ENCODE peak calls at places on chromosomes 3 and 15, in nine cellular contexts. C is aorta, R is PC-3, N is psoas muscle, D is heart left ventricle, W is SJSA1, K is stomach, Z is transverse colon, H is HCT116. S is an unnamed sample. For H3K4me1 and H3K27me3, the result is how much of the 10 kb centered on the place peaks cover.

GRCh38 chr15:80660114-80660513 is 35.0 kb upstream of the ABHD17C start:
- DNase-seq in K (peak), Z (peak), W (no peak), H (no peak), N (no peak), D (no peak), C (no peak), R (peak), S (peak)

GRCh38 chr3:72950801-72951200 is 45.8 kb upstream of the PPP4R2 start:
- DNase-seq in R (no peak), D (no peak), C (no peak), N (no peak), W (no peak), H (no peak), Z (no peak), K (no peak), S (no peak)

GRCh38 chr15:101024111-101024695 is 105.0 kb downstream of the LRRK1 start:
- DNase-seq in D (peak), C (peak), H (no peak), W (peak), Z (peak), K (peak), N (no peak), R (no peak), S (no peak)

GRCh38 chr3:174651951-174652350 is 207.2 kb upstream of the NAALADL2 start:
- DNase-seq in Z (no peak), D (no peak), W (no peak), C (no peak), H (no peak), R (no peak), N (no peak), K (no peak), S (no peak)

GRCh38 chr15:66241301-66241700 is 12.2 kb downstream of the MEGF11 start:
- DNase-seq in H (no peak), C (no peak), R (no peak), W (no peak), D (no peak), Z (no peak), K (no peak), N (no peak), S (no peak)

GRCh38 chr3:120496278-120496975 is 45.6 kb upstream of the FSTL1 start:
- DNase-seq in N (no peak), K (no peak), D (no peak), W (peak), C (no peak), H (no peak), Z (no peak), R (peak), S (no peak)

GRCh38 chr3:132804498-132804897 is 82.3 kb upstream of the NPHP3 start:
- DNase-seq in W (no peak), C (no peak), K (no peak), Z (no peak), D (no peak), N (no peak), H (no peak), R (no peak), S (no peak)

GRCh38 chr3:183527980-183528379 is 27.5 kb downstream of the KLHL6 start:
- DNase-seq in H (no peak), Z (no peak), R (no peak), W (no peak), D (no peak), K (no peak), N (no peak), C (no peak), S (no peak)

GRCh38 chr3:37595784-37596180 is 265.9 kb upstream of the CTDSPL start:
- DNase-seq in Z (no peak), K (no peak), W (no peak), R (no peak), H (no peak), C (no peak), N (no peak), D (no peak), S (no peak)

DNA sequence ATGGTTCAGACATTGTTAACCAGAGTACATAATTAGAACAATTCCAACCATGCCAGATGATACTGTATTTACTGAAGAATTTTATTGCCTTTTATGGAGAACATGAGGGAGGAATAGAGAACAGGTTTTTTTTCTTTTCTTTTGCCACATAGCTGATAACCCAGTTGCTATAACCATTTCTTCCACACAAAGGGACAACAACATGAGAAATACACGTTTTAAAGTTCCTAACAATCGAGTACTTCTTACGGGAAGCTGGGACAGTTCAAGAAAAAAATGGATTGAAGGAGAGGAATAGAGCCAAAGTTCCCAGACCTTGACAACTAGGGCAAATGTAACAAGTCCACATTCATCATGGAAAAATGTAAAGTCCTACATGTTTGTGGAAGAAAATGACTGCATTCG is 71.7 kb downstream of the FILIP1L start:
- DNase-seq in H (no peak), C (no peak), K (no peak), D (no peak), W (no peak), N (no peak), Z (no peak), R (peak), S (no peak)
- H3K4me1 ChIP-seq in H (under half), C (under half), K (half or more), D (under half), W (half or more), N (half or more), Z (under half), R (half or more), S (under half)

DNA sequence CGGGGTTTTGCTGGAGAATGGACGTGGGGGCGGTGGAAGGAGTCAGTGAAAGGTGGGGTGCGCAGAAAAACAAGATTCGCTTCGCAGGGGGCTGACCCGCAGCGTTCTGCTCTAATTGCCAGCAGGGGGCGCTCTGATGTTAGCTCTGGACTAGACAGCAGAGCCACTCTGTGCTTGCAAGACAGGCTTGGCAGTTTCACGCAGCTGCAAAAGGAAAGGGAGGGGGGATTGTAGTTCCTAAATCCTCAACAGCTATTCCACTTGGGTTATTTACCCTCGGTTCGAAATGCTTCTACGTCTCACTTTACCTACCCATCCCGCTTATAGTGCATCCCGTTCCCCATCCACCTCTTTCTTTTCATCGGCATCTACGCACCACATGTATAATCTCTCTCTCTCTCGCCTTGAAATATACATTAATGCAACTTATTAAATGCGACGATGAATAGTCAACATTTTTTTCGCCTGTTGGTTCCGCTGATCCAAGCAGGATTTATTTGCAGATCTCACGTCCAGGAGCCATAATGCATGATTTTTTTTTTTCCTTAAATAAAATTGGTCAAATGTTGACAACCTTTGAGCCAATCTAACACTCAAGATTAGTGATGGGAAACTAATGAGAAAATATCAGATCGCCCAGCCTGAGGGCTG is 216.5 kb downstream of the MEIS2 start:
- DNase-seq in C (peak), H (peak), K (peak), Z (peak), R (peak), D (peak), W (peak), N (peak), S (peak)
- H3K27me3 ChIP-seq in C (under half), H (under half), K (half or more), Z (half or more), R (under half), D (under half), W (under half), N (half or more), S (under half)

DNA sequence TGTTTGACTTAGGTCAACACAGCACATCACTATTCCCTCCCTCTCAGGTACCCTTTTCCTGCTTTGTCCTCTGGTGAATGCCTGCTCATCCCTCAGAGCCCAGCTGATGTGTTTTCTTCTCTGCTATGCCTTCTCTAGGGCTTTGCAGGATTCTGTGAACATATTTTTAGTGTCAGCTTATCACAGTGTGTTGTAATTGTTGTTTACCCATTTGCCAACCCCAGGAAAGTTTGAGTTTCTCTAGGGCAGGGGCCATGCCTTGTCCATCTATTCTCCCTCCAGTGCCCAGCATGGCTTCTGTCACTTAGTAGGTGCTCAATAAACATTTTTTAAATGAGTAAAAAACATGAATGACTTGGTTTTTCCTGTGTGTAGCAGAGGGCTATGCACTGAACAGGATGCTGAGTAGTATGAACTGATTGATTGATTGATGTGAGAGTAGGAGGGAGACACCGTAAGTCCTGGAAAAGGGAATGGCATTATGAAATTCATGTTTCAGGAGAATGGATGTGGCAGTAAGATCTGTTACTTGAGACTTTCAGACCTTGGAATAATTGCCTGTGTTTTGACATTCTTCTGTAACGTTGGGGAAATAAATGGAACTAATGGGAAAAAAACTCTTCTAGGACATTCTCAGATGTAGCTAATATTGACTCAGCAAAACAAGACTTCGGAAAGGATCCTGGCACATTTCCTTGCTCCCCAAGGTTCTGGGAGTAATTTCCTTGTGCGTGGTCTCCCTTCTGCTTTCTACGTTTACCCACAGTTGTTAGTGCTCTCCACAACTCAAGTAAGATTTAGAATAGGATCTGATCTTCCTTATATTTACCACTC is 267.3 kb upstream of the TBL1XR1 start:
- DNase-seq in W (no peak), Z (no peak), R (no peak), D (no peak), H (no peak), C (no peak), N (no peak), K (no peak), S (no peak)
- H3K4me1 ChIP-seq in W (under half), Z (under half), R (under half), D (under half), H (under half), C (under half), N (under half), K (under half), S (under half)

GRCh38 chr3:158091526-158091925 is 14.7 kb downstream of the SHOX2 start:
- DNase-seq in D (no peak), Z (no peak), R (no peak), K (no peak), C (no peak), N (no peak), W (no peak), H (no peak), S (peak)
- H3K27me3 ChIP-seq in D (under half), Z (half or more), R (under half), K (under half), C (under half), N (under half), W (under half), H (under half), S (under half)

GRCh38 chr3:138935505-138935863 is 11.5 kb downstream of the FOXL2 start:
- DNase-seq in K (no peak), W (no peak), C (no peak), N (no peak), H (no peak), Z (no peak), R (peak), D (no peak), S (no peak)

GRCh38 chr3:138933981-138934691 is 12.8 kb downstream of the FOXL2 start:
- DNase-seq in N (no peak), H (no peak), W (no peak), Z (no peak), R (no peak), C (no peak), K (no peak), D (no peak), S (no peak)

GRCh38 chr3:138936763-138937689 is 9.9 kb downstream of the FOXL2 start:
- DNase-seq in N (peak), K (no peak), D (no peak), Z (no peak), W (no peak), C (peak), H (no peak), R (no peak), S (no peak)

GRCh38 chr3:138935864-138936762 is 10.8 kb downstream of the FOXL2 start:
- DNase-seq in D (peak), W (no peak), R (peak), H (peak), N (peak), Z (peak), K (peak), C (peak), S (peak)

GRCh38 chr3:138933068-138933668 is 13.8 kb downstream of the FOXL2 start:
- DNase-seq in K (no peak), D (no peak), H (no peak), N (no peak), W (no peak), R (no peak), C (no peak), Z (no peak), S (no peak)
- H3K4me1 ChIP-seq in K (under half), D (under half), H (under half), N (under half), W (under half), R (under half), C (under half), Z (under half), S (under half)

DNA sequence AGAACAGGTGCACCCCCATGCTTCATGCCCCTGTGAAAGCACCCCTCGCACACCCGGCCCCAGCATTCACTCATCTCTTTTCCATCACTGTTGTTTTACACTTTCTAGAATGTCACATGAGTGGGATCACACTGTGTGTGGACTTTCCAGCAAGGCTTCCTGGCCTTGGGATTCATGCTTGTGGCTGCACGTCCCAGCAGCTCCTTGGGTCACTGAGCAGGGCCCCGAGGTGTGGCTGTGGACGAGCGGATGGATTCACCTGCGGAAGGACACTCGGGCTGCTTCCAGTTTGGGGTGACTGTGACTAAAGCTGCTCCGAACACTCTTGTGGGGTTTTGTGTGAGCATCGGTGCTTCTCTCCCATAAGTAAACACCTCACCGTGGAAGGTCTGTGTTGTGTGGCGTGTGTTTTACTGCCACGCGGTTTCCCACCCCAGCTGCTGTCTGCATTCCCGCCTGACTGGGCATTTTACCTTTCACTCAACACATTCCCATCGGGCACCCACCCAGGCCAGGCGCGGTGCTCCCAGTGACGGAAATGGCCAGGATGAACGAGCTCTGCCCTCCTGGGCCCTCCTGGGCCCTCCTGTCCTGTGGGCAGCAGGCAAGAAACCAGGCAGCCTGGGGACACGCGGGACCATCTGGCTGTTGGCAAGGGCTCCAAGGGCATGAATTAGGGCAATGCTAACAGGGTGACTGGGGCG is 41.4 kb downstream of the DNAJB8 start:
- DNase-seq in H (no peak), Z (no peak), W (no peak), C (no peak), N (peak), K (no peak), R (no peak), D (no peak), S (no peak)
- H3K27me3 ChIP-seq in H (under half), Z (under half), W (under half), C (under half), N (under half), K (under half), R (under half), D (under half), S (under half)

S was measured in HAP-1.